ENCODE peak calls at places on chromosomes 11 and 22, in five cellular contexts. F, H, K, T and J are unnamed samples.

GRCh38 chr11:13229675-13230359 is 47.8 kb upstream of the BMAL1 start:
- DNase-seq in F (no peak), K (peak; percentile 21), H (no peak), T (no peak), J (no peak)

GRCh38 chr11:64120951-64121569 is 44.9 kb downstream of the MACROD1 start:
- DNase-seq in F (no peak), H (no peak), T (no peak), K (no peak), J (peak; percentile 57)

GRCh38 chr22:39212721-39213376 is 31.9 kb downstream of the PDGFB start:
- DNase-seq in F (no peak), H (no peak), T (no peak), K (no peak), J (peak; percentile 10)

GRCh38 chr11:9313648-9314290 is 624 bp downstream of the TMEM41B start:
- DNase-seq in K (no peak), T (no peak), F (no peak), H (peak; percentile 28), J (peak; percentile 57)

GRCh38 chr11:60783141-60783484 is 2.0 kb upstream of the MS4A10 start:
- DNase-seq in F (no peak), K (no peak), H (no peak), T (no peak), J (no peak)

GRCh38 chr22:20418211-20418788 is 19.3 kb downstream of the SCARF2 start:
- DNase-seq in T (no peak), K (peak; percentile 86), F (no peak), H (peak; percentile 77), J (peak; percentile 78)

GRCh38 chr11:71309181-71309580 is 56.8 kb upstream of the SHANK2 start:
- DNase-seq in K (no peak), T (no peak), F (no peak), H (peak; percentile 11), J (no peak)

GRCh38 chr22:22022255-22022840 is 39.8 kb upstream of the TOP3B start:
- DNase-seq in T (no peak), F (no peak), H (no peak), K (no peak), J (no peak)

GRCh38 chr22:22074634-22075381 is 92.2 kb upstream of the TOP3B start:
- DNase-seq in K (no peak), H (no peak), F (no peak), T (no peak), J (no peak)

GRCh38 chr22:25478573-25478972 is 85.9 kb upstream of the GRK3 start:
- DNase-seq in K (no peak), H (no peak), T (no peak), F (no peak), J (no peak)

GRCh38 chr11:106159846-106160245 is 82.4 kb downstream of the AASDHPPT start:
- DNase-seq in H (no peak), T (peak; percentile 16), K (no peak), F (no peak), J (no peak)

GRCh38 chr11:118622376-118623290 is 15.2 kb downstream of the PHLDB1 start:
- DNase-seq in K (peak; percentile 72), F (no peak), T (no peak), H (no peak), J (peak; percentile 30)

GRCh38 chr11:96827164-96827563 is 437.4 kb downstream of the JRKL start:
- DNase-seq in H (no peak), T (no peak), K (no peak), F (peak; percentile 27), J (no peak)

GRCh38 chr11:33500331-33500730 is 200.3 kb downstream of the C11orf91 start:
- DNase-seq in K (no peak), F (no peak), T (no peak), H (no peak), J (no peak)

GRCh38 chr11:132134322-132134721 is 763.9 kb downstream of the NTM start:
- DNase-seq in H (no peak), T (no peak), F (no peak), K (no peak), J (no peak)

GRCh38 chr11:20795005-20795404 is 125.6 kb downstream of the NELL1 start:
- DNase-seq in H (no peak), T (no peak), K (no peak), F (no peak), J (no peak)

GRCh38 chr11:120172054-120172881 is 34.4 kb upstream of the TRIM29 start:
- DNase-seq in H (peak; percentile 54), K (peak; percentile 66), T (no peak), F (no peak), J (peak; percentile 66)

GRCh38 chr11:42770444-42771065 is 541.2 kb upstream of the API5 start:
- DNase-seq in F (no peak), K (no peak), T (no peak), H (no peak), J (peak; percentile 4)

GRCh38 chr22:44359496-44360110 is 46.9 kb upstream of the SHISAL1 start:
- DNase-seq in H (no peak), T (no peak), F (no peak), K (peak; percentile 6), J (peak; percentile 2)

GRCh38 chr22:49212466-49212865 is 615.2 kb downstream of the BRD1 start:
- DNase-seq in T (no peak), K (no peak), H (no peak), F (no peak), J (peak; percentile 14)